ENCODE peak calls at places on chromosomes 7 and 10, in nine cellular contexts. Q, J, U, E, P, C, N, S and B are unnamed samples.

GRCh38 chr7:28630350-28630749 is 218.0 kb downstream of the CREB5 start:
- DNase-seq in Q (no peak), J (no peak), U (peak), E (no peak), P (no peak), C (no peak), N (no peak), S (peak), B (no peak)

GRCh38 chr7:66283003-66283920 is 78.1 kb downstream of the TPST1 start:
- DNase-seq in Q (no peak), J (peak), U (peak), E (no peak), P (no peak), C (no peak), N (no peak), S (peak), B (no peak)

GRCh38 chr10:59324597-59324996 is 37.8 kb downstream of the FAM13C start:
- DNase-seq in Q (no peak), J (no peak), U (peak), E (no peak), P (no peak), C (no peak), N (no peak), S (peak), B (no peak)

GRCh38 chr10:69554611-69555010 is 18.6 kb downstream of the NEUROG3 start:
- DNase-seq in Q (no peak), J (no peak), U (no peak), E (no peak), P (no peak), C (no peak), N (no peak), S (no peak), B (no peak)

GRCh38 chr10:129552119-129552518 is 85.1 kb downstream of the MGMT start:
- DNase-seq in Q (no peak), J (no peak), U (no peak), E (no peak), P (peak), C (no peak), N (no peak), S (no peak), B (no peak)

GRCh38 chr7:8117195-8117594 is 144.8 kb downstream of the ICA1 start:
- DNase-seq in Q (no peak), J (no peak), U (no peak), E (no peak), P (no peak), C (no peak), N (no peak), S (no peak), B (no peak)

GRCh38 chr10:65570143-65571010 is 1355.5 kb upstream of the LRRTM3 start:
- DNase-seq in Q (peak), J (peak), U (peak), E (peak), P (no peak), C (no peak), N (peak), S (peak), B (no peak)

GRCh38 chr10:28734940-28735759 is 57.8 kb downstream of the BAMBI start:
- DNase-seq in Q (peak), J (peak), U (peak), E (no peak), P (no peak), C (no peak), N (peak), S (peak), B (no peak)

GRCh38 chr10:87925570-87925969 is 62.1 kb downstream of the PTEN start:
- DNase-seq in Q (no peak), J (no peak), U (peak), E (no peak), P (no peak), C (no peak), N (no peak), S (no peak), B (no peak)

GRCh38 chr7:137989590-137989989 is 12.3 kb downstream of the CREB3L2 start:
- DNase-seq in Q (no peak), J (no peak), U (no peak), E (no peak), P (no peak), C (no peak), N (no peak), S (peak), B (no peak)
- TF ChIP-seq CTCF in Q (no peak), J (no peak), U (no peak), E (no peak), P (no peak), C (no peak), N (no peak), S (no peak), B (no peak)

DNA sequence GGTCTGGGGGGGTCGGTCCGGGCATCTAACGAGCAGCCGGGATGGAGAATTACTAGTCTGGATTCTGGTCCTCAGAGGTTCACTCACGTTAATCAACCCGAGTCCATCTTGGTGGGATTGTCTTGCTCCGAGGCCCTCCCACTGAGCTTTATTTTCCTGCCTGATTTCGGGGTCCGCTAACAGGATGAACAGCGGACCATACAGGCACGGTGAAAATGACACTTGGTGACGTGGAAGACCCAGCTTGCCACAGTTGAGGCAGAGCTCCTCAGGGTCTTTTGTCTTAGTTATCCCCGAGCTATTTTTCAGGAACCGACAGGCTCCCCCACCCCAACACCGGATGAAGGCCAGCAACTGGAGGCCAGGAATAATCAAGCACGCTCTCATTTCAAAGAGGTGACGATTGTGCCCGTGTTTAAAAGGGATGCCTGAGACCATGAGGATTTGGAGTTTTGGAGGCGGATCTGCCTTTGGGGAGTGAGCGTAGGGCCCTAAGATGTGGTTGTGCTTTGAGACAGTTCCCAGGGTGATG is 517 bp upstream of the LRRD1 start:
- DNase-seq in Q (peak), J (no peak), U (no peak), E (peak), P (no peak), C (peak), N (peak), S (peak), B (no peak)
- H3K4me3 ChIP-seq in Q (peak), J (peak), U (peak), E (peak), P (peak), C (peak), N (peak), S (peak), B (peak)

DNA sequence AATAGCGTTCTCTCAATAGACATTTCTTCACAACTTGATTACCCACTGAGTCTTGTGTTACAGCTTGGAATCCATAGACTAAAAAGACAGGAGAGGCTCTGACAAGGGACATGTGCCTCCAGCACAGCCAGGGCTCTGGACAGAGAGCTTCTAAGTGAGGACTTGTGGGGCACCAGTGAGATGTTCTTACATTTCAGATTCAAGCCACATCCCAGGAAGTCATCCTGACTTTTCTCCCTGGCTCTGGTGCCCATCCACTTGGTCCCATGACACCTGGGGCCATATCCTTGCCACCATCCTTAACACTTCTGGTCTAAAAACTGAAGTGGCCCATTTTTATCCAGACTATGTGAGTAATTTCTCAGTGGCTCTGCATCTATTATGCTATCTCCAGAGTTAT is 440.1 kb downstream of the TCERG1L start:
- DNase-seq in Q (no peak), J (no peak), U (no peak), E (no peak), P (no peak), C (no peak), N (no peak), S (no peak), B (no peak)
- H3K27ac ChIP-seq in Q (no peak), J (no peak), U (no peak), E (no peak), P (no peak), C (no peak), N (no peak), S (no peak), B (no peak)

DNA sequence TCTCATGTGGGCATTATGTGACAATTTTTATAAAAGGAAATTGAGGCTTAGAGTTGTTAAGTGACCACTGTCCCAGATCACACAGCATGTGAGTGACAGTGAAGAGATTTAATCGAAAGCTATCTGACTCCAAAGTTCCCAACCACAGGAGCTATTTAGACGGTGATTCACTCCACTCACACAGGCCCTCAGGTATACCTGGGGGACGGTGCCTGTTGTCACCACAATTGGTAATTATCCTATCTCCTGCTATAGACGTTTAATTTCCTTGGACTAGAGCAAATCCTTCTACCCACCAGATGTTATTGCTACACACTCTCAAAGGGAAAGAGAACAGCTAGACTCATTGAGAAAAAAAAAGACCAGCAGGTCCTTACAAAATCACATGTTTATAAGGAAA is 145.5 kb downstream of the KLF6 start:
- DNase-seq in Q (no peak), J (no peak), U (no peak), E (no peak), P (no peak), C (no peak), N (no peak), S (no peak), B (no peak)
- TF ChIP-seq CTCF in Q (no peak), J (no peak), U (no peak), E (no peak), P (no peak), C (no peak), N (no peak), S (no peak), B (no peak)

GRCh38 chr10:70673929-70674559 is 1.7 kb downstream of the ADAMTS14 start:
- DNase-seq in Q (no peak), J (no peak), U (no peak), E (no peak), P (no peak), C (no peak), N (no peak), S (no peak), B (no peak)

GRCh38 chr10:70672165-70672992 is at the start of gene ADAMTS14:
- DNase-seq in Q (no peak), J (peak), U (peak), E (no peak), P (no peak), C (no peak), N (no peak), S (no peak), B (peak)

GRCh38 chr10:70671619-70672164 is 614 bp upstream of the ADAMTS14 start:
- DNase-seq in Q (no peak), J (no peak), U (no peak), E (no peak), P (no peak), C (no peak), N (no peak), S (no peak), B (no peak)

GRCh38 chr10:70674560-70675495 is 2.5 kb downstream of the ADAMTS14 start:
- DNase-seq in Q (no peak), J (no peak), U (no peak), E (no peak), P (no peak), C (no peak), N (no peak), S (no peak), B (no peak)

DNA sequence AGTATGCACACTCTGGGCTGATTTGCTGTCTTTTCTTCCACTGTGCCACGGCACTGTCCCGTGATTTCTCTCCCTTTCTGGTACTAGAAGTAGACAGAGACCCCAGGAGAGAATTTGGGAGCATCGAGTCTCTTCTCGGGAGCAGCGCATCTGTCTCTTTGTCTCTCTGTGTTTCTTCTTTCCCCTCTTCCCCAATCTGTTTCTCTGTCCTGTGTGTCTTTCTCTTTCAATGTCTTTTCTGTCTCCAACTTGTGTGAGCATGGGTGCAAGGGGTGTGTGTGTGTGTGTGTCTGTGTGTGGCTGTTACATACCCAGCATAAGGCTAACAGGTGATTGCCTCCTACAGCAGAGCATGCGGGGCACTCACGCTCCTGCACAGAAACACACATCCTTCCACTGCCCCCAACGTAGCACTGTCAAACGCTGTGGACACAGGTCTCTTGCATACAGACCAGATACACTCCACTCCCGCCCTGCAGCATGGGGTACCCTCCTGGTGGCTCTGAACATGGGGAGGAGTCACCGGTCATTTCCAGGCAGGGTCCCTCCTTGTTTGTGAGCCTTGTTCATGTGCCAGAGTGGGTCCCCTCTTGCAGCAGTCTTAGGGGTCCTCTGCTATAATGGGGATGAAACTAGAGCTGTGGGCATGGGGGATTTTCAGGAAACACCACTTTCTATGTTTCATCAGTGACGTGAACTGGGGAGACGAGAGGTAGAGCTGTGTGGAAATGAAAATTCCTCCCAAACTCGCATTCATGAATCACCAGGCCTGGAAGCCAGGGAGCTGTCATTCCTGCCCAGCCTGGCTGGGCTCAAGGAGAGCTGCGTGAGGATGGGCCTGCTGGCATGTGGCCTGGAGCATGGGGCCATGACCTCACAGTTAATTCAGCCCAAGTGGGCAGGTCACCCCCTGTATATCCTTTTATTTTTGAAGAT is 955 bp downstream of the ADAMTS14 start:
- DNase-seq in Q (no peak), J (peak), U (peak), E (no peak), P (no peak), C (no peak), N (no peak), S (peak), B (no peak)
- H3K4me3 ChIP-seq in Q (no peak), J (peak), U (peak), E (no peak), P (peak), C (peak), N (no peak), S (peak), B (peak)

DNA sequence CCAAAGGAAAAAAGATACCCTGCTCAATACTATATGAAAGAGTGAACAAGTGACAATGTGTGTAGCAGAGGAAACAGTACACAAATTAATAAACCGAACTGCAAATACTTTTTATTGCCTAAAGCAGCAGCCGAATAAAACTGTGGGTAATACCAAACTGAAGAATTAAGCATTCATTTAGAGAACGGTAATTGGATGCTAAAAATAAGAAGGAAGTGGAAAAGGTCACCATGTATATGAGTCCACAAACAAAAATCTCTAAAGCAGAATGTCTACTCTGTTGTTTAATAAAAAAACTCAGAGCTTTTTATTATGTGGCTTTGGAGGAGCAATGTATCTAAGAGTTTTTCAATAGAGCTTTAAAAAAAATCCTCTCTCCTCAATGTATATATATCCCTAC is 87.9 kb downstream of the ETV1 start:
- DNase-seq in Q (no peak), J (no peak), U (no peak), E (no peak), P (no peak), C (no peak), N (no peak), S (no peak), B (no peak)
- H3K27ac ChIP-seq in Q (no peak), J (no peak), U (no peak), E (no peak), P (no peak), C (no peak), N (no peak), S (no peak), B (no peak)